ENCODE peak calls at places on chromosomes 12 and 14, in six cellular contexts. V is GM12865; W is ovary; K is CD8-positive, alpha-beta T cell; P is mesothelial cell of epicardium; R is GM10248. E is an unnamed sample.
A peak's percentile ranks its signal among the peaks of the same experiment; 100 is the strongest.

GRCh38 chr12:9900930-9901329 is 19.6 kb downstream of the KLRF2 start:
- DNase-seq in V (no peak), W (no peak), K (no peak), P (no peak), R (no peak), E (no peak)

GRCh38 chr14:47278233-47278842 is 397.1 kb downstream of the MDGA2 start:
- DNase-seq in V (peak; percentile 9), W (no peak), K (no peak), P (peak; percentile 28), R (peak; percentile 25), E (no peak)

GRCh38 chr12:88375960-88376305 is 204.3 kb downstream of the KITLG start:
- DNase-seq in V (no peak), W (no peak), K (no peak), P (no peak), R (no peak), E (no peak)

GRCh38 chr14:103205541-103205906 is 82.3 kb downstream of the TNFAIP2 start:
- DNase-seq in V (no peak), W (no peak), K (no peak), P (no peak), R (no peak), E (no peak)

GRCh38 chr12:1465990-1466389 is 128.4 kb downstream of the FBXL14 start:
- DNase-seq in V (no peak), W (no peak), K (no peak), P (no peak), R (no peak), E (no peak)

GRCh38 chr14:70640938-70641547 is 673 bp upstream of the TTC9 start:
- DNase-seq in V (peak; percentile 88), W (no peak), K (peak; percentile 55), P (no peak), R (peak; percentile 72), E (no peak)

GRCh38 chr12:63989301-63989845 is 144.9 kb downstream of the SRGAP1 start:
- DNase-seq in V (no peak), W (no peak), K (no peak), P (no peak), R (no peak), E (no peak)

GRCh38 chr12:105033851-105034250 is 47.7 kb downstream of the NOPCHAP1 start:
- DNase-seq in V (peak; percentile 45), W (no peak), K (no peak), P (no peak), R (no peak), E (no peak)

GRCh38 chr14:106442857-106443256 is 916.5 kb downstream of the TMEM121 start:
- DNase-seq in V (peak; percentile 21), W (no peak), K (peak; percentile 53), P (no peak), R (peak; percentile 6), E (no peak)

GRCh38 chr14:72892103-72892878 is 1.6 kb downstream of the DPF3 start:
- DNase-seq in V (peak; percentile 49), W (peak; percentile 40), K (peak; percentile 29), P (no peak), R (no peak), E (no peak)

GRCh38 chr14:69695664-69696527 is 71.0 kb upstream of the SRSF5 start:
- DNase-seq in V (peak; percentile 47), W (peak; percentile 38), K (no peak), P (no peak), R (no peak), E (no peak)

GRCh38 chr14:22871962-22872832 is 657 bp downstream of the LRP10 start:
- DNase-seq in V (peak; percentile 82), W (peak; percentile 84), K (peak; percentile 75), P (no peak), R (peak; percentile 80), E (peak; percentile 79)

GRCh38 chr14:105908006-105908405 is 381.6 kb downstream of the TMEM121 start:
- DNase-seq in V (no peak), W (no peak), K (no peak), P (no peak), R (no peak), E (no peak)

GRCh38 chr12:29200586-29200985 is 51.5 kb downstream of the FAR2 start:
- DNase-seq in V (no peak), W (no peak), K (no peak), P (no peak), R (no peak), E (no peak)

GRCh38 chr14:105336477-105337287 is 22.1 kb downstream of the PACS2 start:
- DNase-seq in V (no peak), W (no peak), K (no peak), P (no peak), R (no peak), E (no peak)

GRCh38 chr12:88684610-88685009 is 104.3 kb upstream of the KITLG start:
- DNase-seq in V (no peak), W (no peak), K (no peak), P (no peak), R (no peak), E (no peak)

GRCh38 chr12:47892819-47893218 is 12.0 kb downstream of the VDR start:
- DNase-seq in V (no peak), W (no peak), K (no peak), P (no peak), R (no peak), E (no peak)

GRCh38 chr12:53844989-53845836 is 93.4 kb upstream of the HOXC13 start:
- DNase-seq in V (no peak), W (no peak), K (no peak), P (no peak), R (no peak), E (no peak)

GRCh38 chr14:102285106-102285505 is 19.9 kb downstream of the MOK start:
- DNase-seq in V (no peak), W (no peak), K (no peak), P (no peak), R (no peak), E (no peak)

GRCh38 chr12:91111366-91112321 is at the start of gene LUM:
- DNase-seq in V (no peak), W (peak; percentile 50), K (no peak), P (no peak), R (no peak), E (no peak)

GRCh38 chr12:13124661-13125505 is 21.4 kb upstream of the GSG1 start:
- DNase-seq in V (no peak), W (no peak), K (no peak), P (no peak), R (no peak), E (no peak)

GRCh38 chr14:95362180-95362494 is 42.4 kb upstream of the CLMN start:
- DNase-seq in V (no peak), W (no peak), K (no peak), P (no peak), R (no peak), E (no peak)

GRCh38 chr14:95359974-95360826 is 40.5 kb upstream of the CLMN start:
- DNase-seq in V (no peak), W (no peak), K (no peak), P (no peak), R (peak; percentile 60), E (no peak)

GRCh38 chr14:95360828-95361227 is 41.1 kb upstream of the CLMN start:
- DNase-seq in V (no peak), W (no peak), K (no peak), P (no peak), R (no peak), E (no peak)

GRCh38 chr14:95363468-95363954 is 43.8 kb upstream of the CLMN start:
- DNase-seq in V (peak; percentile 16), W (no peak), K (no peak), P (no peak), R (peak; percentile 48), E (no peak)

DNA sequence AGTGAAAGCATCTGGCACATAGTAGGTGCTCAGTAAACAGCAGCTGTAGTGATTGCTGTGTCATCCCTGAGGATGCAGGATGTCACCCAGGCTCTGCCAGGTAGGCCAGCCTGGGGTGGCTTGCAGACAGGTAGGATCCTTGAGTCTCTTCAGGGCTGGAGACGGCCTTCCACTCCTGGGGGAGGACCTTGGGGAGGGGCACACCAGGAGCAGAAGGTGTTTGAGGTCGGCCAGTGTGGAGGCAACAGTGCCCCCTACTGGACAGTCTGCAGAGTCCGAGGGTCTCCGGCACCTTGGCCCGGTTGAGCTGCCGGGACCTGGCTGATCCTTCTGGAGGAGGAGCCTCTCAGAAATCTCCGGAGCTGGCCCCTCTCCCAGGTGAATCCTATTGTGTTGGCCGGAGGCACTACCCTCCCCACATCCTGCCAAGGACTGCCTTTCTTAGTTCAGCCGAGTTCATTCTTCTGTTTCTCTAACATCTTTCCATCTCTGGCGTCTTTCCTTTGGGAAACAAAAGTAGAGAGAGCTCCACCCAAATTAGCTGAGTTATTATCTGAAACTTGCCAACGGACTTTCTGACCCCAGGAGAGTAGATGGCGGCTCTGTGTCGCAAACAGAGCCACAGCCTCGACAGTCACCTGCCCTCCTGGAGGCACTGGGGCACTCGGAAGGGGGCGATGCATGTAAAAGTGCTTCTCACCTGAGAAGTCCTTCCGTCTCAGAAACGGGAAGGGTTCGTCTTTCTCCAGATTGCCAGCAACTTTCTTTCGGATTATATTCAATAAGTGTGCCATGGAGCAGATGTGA is 41.9 kb upstream of the CLMN start:
- DNase-seq in V (peak; percentile 70), W (no peak), K (peak; percentile 20), P (no peak), R (peak; percentile 74), E (no peak)
- TF ChIP-seq CTCF in V (peak; percentile 79), W (no peak), K (peak; percentile 31), P (peak; percentile 64), R (peak; percentile 63), E (no peak)

GRCh38 chr12:57744194-57744776 is 554 bp upstream of the TSPAN31 start:
- DNase-seq in V (peak; percentile 75), W (peak; percentile 60), K (peak; percentile 63), P (no peak), R (peak; percentile 73), E (peak; percentile 91)

GRCh38 chr12:57743769-57744168 is 1.1 kb upstream of the TSPAN31 start:
- DNase-seq in V (no peak), W (no peak), K (no peak), P (no peak), R (no peak), E (no peak)

GRCh38 chr12:57745485-57745881 is 644 bp downstream of the TSPAN31 start:
- DNase-seq in V (no peak), W (no peak), K (no peak), P (no peak), R (no peak), E (no peak)

GRCh38 chr12:57746025-57746424 is 1.2 kb downstream of the TSPAN31 start:
- DNase-seq in V (no peak), W (no peak), K (no peak), P (no peak), R (no peak), E (no peak)

GRCh38 chr12:57744777-57745484 is at the start of gene TSPAN31:
- DNase-seq in V (peak; percentile 98), W (peak; percentile 97), K (peak; percentile 96), P (peak; percentile 91), R (peak; percentile 92), E (peak; percentile 96)
- TF ChIP-seq CTCF in V (no peak), W (no peak), K (no peak), P (no peak), R (no peak), E (no peak)

GRCh38 chr14:99651953-99652746 is 7.2 kb downstream of the HHIPL1 start:
- DNase-seq in V (no peak), W (no peak), K (no peak), P (no peak), R (no peak), E (no peak)
- TF ChIP-seq CTCF in V (no peak), W (no peak), K (no peak), P (no peak), R (no peak), E (no peak)

GRCh38 chr12:78584695-78585094 is 279.9 kb upstream of the SYT1 start:
- DNase-seq in V (peak; percentile 41), W (no peak), K (no peak), P (no peak), R (no peak), E (no peak)
- TF ChIP-seq CTCF in V (peak; percentile 31), W (no peak), K (no peak), P (no peak), R (no peak), E (no peak)